ENCODE peak calls at places on chromosomes 13 and 19, in seven cellular contexts. S is GM18507, F is nephron progenitor cell, D is NCI-H748 treated with DMSO at 0.1 percent for 48 hours, C is cardiac fibroblast, H is fibroblast of mammary gland, T is activated gamma-delta T cell treated with Interleukin-2 at 50 U/mL for 16 hours. I is an unnamed sample.

GRCh38 chr19:27657271-27658051 is 1555.5 kb downstream of the UQCRFS1 start:
- DNase-seq in H (no peak), C (no peak), S (no peak), T (no peak), D (no peak), F (no peak), I (no peak)

GRCh38 chr13:73224708-73225107 is 165.9 kb downstream of the KLF5 start:
- DNase-seq in S (no peak), H (peak; percentile 63), C (peak; percentile 78), D (no peak), T (no peak), F (no peak), I (no peak)

GRCh38 chr13:79401259-79402071 is 4.6 kb downstream of the RBM26 start:
- DNase-seq in C (no peak), D (no peak), H (no peak), T (no peak), S (no peak), F (no peak), I (no peak)

GRCh38 chr19:22622020-22622419 is 12.1 kb upstream of the ZNF492 start:
- DNase-seq in C (no peak), F (no peak), H (no peak), S (no peak), D (no peak), T (no peak), I (no peak)

GRCh38 chr13:45007823-45008222 is 18.5 kb downstream of the GPALPP1 start:
- DNase-seq in H (no peak), F (no peak), S (no peak), C (no peak), T (no peak), D (no peak), I (no peak)

GRCh38 chr19:44587863-44588752 is 25.3 kb upstream of the IGSF23 start:
- DNase-seq in H (peak; percentile 85), F (no peak), D (no peak), T (no peak), S (no peak), C (peak; percentile 90), I (peak; percentile 45)

GRCh38 chr13:100707818-100708740 is 33.5 kb upstream of the TMTC4 start:
- DNase-seq in D (no peak), C (peak; percentile 37), F (no peak), H (peak; percentile 57), S (no peak), T (no peak), I (no peak)

GRCh38 chr19:35882074-35882832 is 13.9 kb downstream of the APLP1 start:
- DNase-seq in S (peak; percentile 29), T (peak; percentile 41), F (no peak), H (peak; percentile 84), C (peak; percentile 89), D (peak; percentile 74), I (peak; percentile 80)

GRCh38 chr19:18160792-18161690 is 8.1 kb downstream of the PIK3R2 start:
- DNase-seq in T (peak; percentile 77), H (peak; percentile 42), D (no peak), C (peak; percentile 48), F (peak; percentile 86), S (peak; percentile 87), I (peak; percentile 56)

GRCh38 chr13:50846861-50847475 is 3.5 kb upstream of the DLEU7 start:
- DNase-seq in H (no peak), T (no peak), D (no peak), C (no peak), F (no peak), S (no peak), I (no peak)